ENCODE peak calls at places on chromosomes 11 and 22, in eight cellular contexts. One of them, this sample, is unnamed.

GRCh38 chr11:65180877-65181568 is 705 bp upstream of the CAPN1 start:
- DNase-seq in A549: peak; percentile 77
- DNase-seq in neural crest cell: peak; percentile 82
- DNase-seq in fibroblast of mammary gland: peak; percentile 31
- DNase-seq in GM23338: peak; percentile 89
- DNase-seq in RWPE1: peak; percentile 65
- DNase-seq in lower leg skin: peak; percentile 34
- DNase-seq in AG04450: peak; percentile 10
- DNase-seq in this sample: no peak

GRCh38 chr22:31637938-31638618 is 23.9 kb downstream of the PISD start:
- DNase-seq in A549: no peak
- DNase-seq in neural crest cell: no peak
- DNase-seq in fibroblast of mammary gland: peak; percentile 51
- DNase-seq in GM23338: no peak
- DNase-seq in RWPE1: no peak
- DNase-seq in lower leg skin: no peak
- DNase-seq in AG04450: no peak
- DNase-seq in this sample: no peak

GRCh38 chr11:66820381-66820780 is 22.9 kb upstream of the RCE1 start:
- DNase-seq in A549: no peak
- DNase-seq in neural crest cell: no peak
- DNase-seq in fibroblast of mammary gland: no peak
- DNase-seq in GM23338: no peak
- DNase-seq in RWPE1: no peak
- DNase-seq in lower leg skin: no peak
- DNase-seq in AG04450: no peak
- DNase-seq in this sample: no peak

GRCh38 chr22:38973289-38974169 is 8.6 kb upstream of the APOBEC3B start:
- DNase-seq in A549: peak; percentile 41
- DNase-seq in neural crest cell: peak; percentile 62
- DNase-seq in fibroblast of mammary gland: peak; percentile 8
- DNase-seq in GM23338: peak; percentile 88
- DNase-seq in RWPE1: peak; percentile 33
- DNase-seq in lower leg skin: no peak
- DNase-seq in AG04450: no peak
- DNase-seq in this sample: no peak

GRCh38 chr11:117623831-117624271 is 173.2 kb downstream of the DSCAML1 start:
- DNase-seq in A549: no peak
- DNase-seq in neural crest cell: no peak
- DNase-seq in fibroblast of mammary gland: no peak
- DNase-seq in GM23338: no peak
- DNase-seq in RWPE1: no peak
- DNase-seq in lower leg skin: no peak
- DNase-seq in AG04450: no peak
- DNase-seq in this sample: no peak

GRCh38 chr11:31680770-31681169 is 130.4 kb downstream of the PAX6 start:
- DNase-seq in A549: no peak
- DNase-seq in neural crest cell: no peak
- DNase-seq in fibroblast of mammary gland: no peak
- DNase-seq in GM23338: no peak
- DNase-seq in RWPE1: no peak
- DNase-seq in lower leg skin: no peak
- DNase-seq in AG04450: no peak
- DNase-seq in this sample: no peak

GRCh38 chr11:31702966-31703365 is 108.2 kb downstream of the PAX6 start:
- DNase-seq in A549: peak; percentile 39
- DNase-seq in neural crest cell: no peak
- DNase-seq in fibroblast of mammary gland: peak; percentile 71
- DNase-seq in GM23338: no peak
- DNase-seq in RWPE1: no peak
- DNase-seq in lower leg skin: no peak
- DNase-seq in AG04450: no peak
- DNase-seq in this sample: no peak

GRCh38 chr11:75938543-75938942 is 123.5 kb downstream of the UVRAG start:
- DNase-seq in A549: no peak
- DNase-seq in neural crest cell: no peak
- DNase-seq in fibroblast of mammary gland: peak; percentile 59
- DNase-seq in GM23338: no peak
- DNase-seq in RWPE1: no peak
- DNase-seq in lower leg skin: no peak
- DNase-seq in AG04450: no peak
- DNase-seq in this sample: no peak

GRCh38 chr11:115054541-115055538 is 376.5 kb downstream of the NXPE2 start:
- DNase-seq in A549: no peak
- DNase-seq in neural crest cell: no peak
- DNase-seq in fibroblast of mammary gland: no peak
- DNase-seq in GM23338: no peak
- DNase-seq in RWPE1: no peak
- DNase-seq in lower leg skin: no peak
- DNase-seq in AG04450: no peak
- DNase-seq in this sample: no peak

GRCh38 chr11:134754823-134755198 is 342.8 kb upstream of the B3GAT1 start:
- DNase-seq in A549: no peak
- DNase-seq in neural crest cell: no peak
- DNase-seq in fibroblast of mammary gland: no peak
- DNase-seq in GM23338: no peak
- DNase-seq in RWPE1: no peak
- DNase-seq in lower leg skin: no peak
- DNase-seq in AG04450: no peak
- DNase-seq in this sample: no peak

GRCh38 chr11:120710354-120711187 is 199.0 kb downstream of the GRIK4 start:
- DNase-seq in A549: no peak
- DNase-seq in neural crest cell: peak; percentile 78
- DNase-seq in fibroblast of mammary gland: peak; percentile 87
- DNase-seq in GM23338: peak; percentile 77
- DNase-seq in RWPE1: peak; percentile 85
- DNase-seq in lower leg skin: peak; percentile 35
- DNase-seq in AG04450: peak; percentile 77
- DNase-seq in this sample: peak; percentile 55

GRCh38 chr11:70885721-70886305 is 366.6 kb downstream of the SHANK2 start:
- DNase-seq in A549: no peak
- DNase-seq in neural crest cell: no peak
- DNase-seq in fibroblast of mammary gland: peak; percentile 10
- DNase-seq in GM23338: no peak
- DNase-seq in RWPE1: no peak
- DNase-seq in lower leg skin: no peak
- DNase-seq in AG04450: no peak
- DNase-seq in this sample: no peak

GRCh38 chr11:126339073-126339865 is 16.2 kb upstream of the ST3GAL4 start:
- DNase-seq in A549: no peak
- DNase-seq in neural crest cell: no peak
- DNase-seq in fibroblast of mammary gland: peak; percentile 37
- DNase-seq in GM23338: no peak
- DNase-seq in RWPE1: no peak
- DNase-seq in lower leg skin: no peak
- DNase-seq in AG04450: no peak
- DNase-seq in this sample: no peak

GRCh38 chr22:24450600-24450999 is 23.2 kb downstream of the ADORA2A start:
- DNase-seq in A549: no peak
- DNase-seq in neural crest cell: no peak
- DNase-seq in fibroblast of mammary gland: no peak
- DNase-seq in GM23338: no peak
- DNase-seq in RWPE1: no peak
- DNase-seq in lower leg skin: no peak
- DNase-seq in AG04450: no peak
- DNase-seq in this sample: no peak

GRCh38 chr11:66322732-66323427 is 6.0 kb upstream of the CD248 start:
- DNase-seq in A549: no peak
- DNase-seq in neural crest cell: no peak
- DNase-seq in fibroblast of mammary gland: peak; percentile 91
- DNase-seq in GM23338: no peak
- DNase-seq in RWPE1: no peak
- DNase-seq in lower leg skin: peak; percentile 62
- DNase-seq in AG04450: no peak
- DNase-seq in this sample: no peak

GRCh38 chr11:105361651-105362050 is 222.1 kb upstream of the CARD18 start:
- DNase-seq in A549: no peak
- DNase-seq in neural crest cell: no peak
- DNase-seq in fibroblast of mammary gland: no peak
- DNase-seq in GM23338: no peak
- DNase-seq in RWPE1: no peak
- DNase-seq in lower leg skin: no peak
- DNase-seq in AG04450: no peak
- DNase-seq in this sample: no peak

GRCh38 chr22:43181321-43182076 is 5.4 kb downstream of the TTLL12 start:
- DNase-seq in A549: no peak
- DNase-seq in neural crest cell: no peak
- DNase-seq in fibroblast of mammary gland: no peak
- DNase-seq in GM23338: no peak
- DNase-seq in RWPE1: no peak
- DNase-seq in lower leg skin: no peak
- DNase-seq in AG04450: no peak
- DNase-seq in this sample: no peak

GRCh38 chr22:23772315-23773246 is at the start of gene MMP11:
- DNase-seq in A549: no peak
- DNase-seq in neural crest cell: peak; percentile 59
- DNase-seq in fibroblast of mammary gland: no peak
- DNase-seq in GM23338: peak; percentile 82
- DNase-seq in RWPE1: peak; percentile 44
- DNase-seq in lower leg skin: no peak
- DNase-seq in AG04450: no peak
- DNase-seq in this sample: no peak

GRCh38 chr11:128840137-128840536 is 27.0 kb downstream of the KCNJ1 start:
- DNase-seq in A549: no peak
- DNase-seq in neural crest cell: no peak
- DNase-seq in fibroblast of mammary gland: no peak
- DNase-seq in GM23338: no peak
- DNase-seq in RWPE1: no peak
- DNase-seq in lower leg skin: no peak
- DNase-seq in AG04450: no peak
- DNase-seq in this sample: no peak

GRCh38 chr22:20751185-20751851 is 22.6 kb upstream of the SERPIND1 start:
- DNase-seq in A549: no peak
- DNase-seq in neural crest cell: no peak
- DNase-seq in fibroblast of mammary gland: no peak
- DNase-seq in GM23338: peak; percentile 75
- DNase-seq in RWPE1: no peak
- DNase-seq in lower leg skin: no peak
- DNase-seq in AG04450: no peak
- DNase-seq in this sample: no peak

GRCh38 chr11:33319965-33320813 is 63.0 kb downstream of the HIPK3 start:
- DNase-seq in A549: no peak
- DNase-seq in neural crest cell: no peak
- DNase-seq in fibroblast of mammary gland: no peak
- DNase-seq in GM23338: peak; percentile 25
- DNase-seq in RWPE1: no peak
- DNase-seq in lower leg skin: no peak
- DNase-seq in AG04450: no peak
- DNase-seq in this sample: no peak
- TF ChIP-seq CTCF in A549: no peak
- TF ChIP-seq CTCF in neural crest cell: no peak
- TF ChIP-seq CTCF in fibroblast of mammary gland: no peak
- TF ChIP-seq CTCF in GM23338: peak; percentile 47
- TF ChIP-seq CTCF in RWPE1: no peak
- TF ChIP-seq CTCF in lower leg skin: no peak
- TF ChIP-seq CTCF in AG04450: no peak
- TF ChIP-seq CTCF in this sample: no peak

DNA sequence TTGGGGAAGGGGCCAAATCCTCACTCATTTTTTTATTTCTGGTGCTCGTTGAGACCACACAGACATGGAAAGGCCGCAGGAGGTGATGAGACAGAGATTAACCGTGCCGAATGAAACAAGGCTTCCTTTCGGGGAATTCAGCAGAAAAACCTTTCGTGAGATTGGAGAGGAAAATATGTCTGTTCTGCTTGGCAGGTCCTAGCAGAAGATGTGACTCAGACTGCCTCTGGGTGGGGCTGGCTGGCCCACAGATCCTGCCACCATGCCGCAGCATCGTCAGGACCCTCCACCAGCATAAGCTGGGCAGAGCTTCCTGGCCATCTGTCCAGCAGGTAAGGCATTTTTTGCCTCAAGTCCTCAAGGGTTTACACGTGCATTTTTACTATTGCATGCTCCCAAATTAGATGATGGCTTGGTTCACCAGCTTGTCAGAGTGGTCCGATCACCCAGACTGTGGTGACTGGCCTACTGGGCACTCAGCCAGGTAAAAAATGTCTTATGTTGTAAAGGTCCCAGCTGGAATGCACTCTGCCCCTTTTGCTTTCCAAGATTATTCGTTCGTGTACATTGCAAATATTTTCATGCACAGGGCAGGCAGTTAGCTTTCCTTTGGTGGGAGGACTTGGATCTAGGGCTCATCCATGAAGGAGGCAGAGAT is 1.5 kb downstream of the DDB2 start:
- DNase-seq in A549: peak; percentile 62
- DNase-seq in neural crest cell: no peak
- DNase-seq in fibroblast of mammary gland: peak; percentile 79
- DNase-seq in GM23338: no peak
- DNase-seq in RWPE1: peak; percentile 61
- DNase-seq in lower leg skin: peak; percentile 57
- DNase-seq in AG04450: no peak
- DNase-seq in this sample: no peak
- TF ChIP-seq CTCF in A549: peak; percentile 18
- TF ChIP-seq CTCF in neural crest cell: no peak
- TF ChIP-seq CTCF in fibroblast of mammary gland: no peak
- TF ChIP-seq CTCF in GM23338: peak; percentile 31
- TF ChIP-seq CTCF in RWPE1: no peak
- TF ChIP-seq CTCF in lower leg skin: no peak
- TF ChIP-seq CTCF in AG04450: no peak
- TF ChIP-seq CTCF in this sample: no peak

DNA sequence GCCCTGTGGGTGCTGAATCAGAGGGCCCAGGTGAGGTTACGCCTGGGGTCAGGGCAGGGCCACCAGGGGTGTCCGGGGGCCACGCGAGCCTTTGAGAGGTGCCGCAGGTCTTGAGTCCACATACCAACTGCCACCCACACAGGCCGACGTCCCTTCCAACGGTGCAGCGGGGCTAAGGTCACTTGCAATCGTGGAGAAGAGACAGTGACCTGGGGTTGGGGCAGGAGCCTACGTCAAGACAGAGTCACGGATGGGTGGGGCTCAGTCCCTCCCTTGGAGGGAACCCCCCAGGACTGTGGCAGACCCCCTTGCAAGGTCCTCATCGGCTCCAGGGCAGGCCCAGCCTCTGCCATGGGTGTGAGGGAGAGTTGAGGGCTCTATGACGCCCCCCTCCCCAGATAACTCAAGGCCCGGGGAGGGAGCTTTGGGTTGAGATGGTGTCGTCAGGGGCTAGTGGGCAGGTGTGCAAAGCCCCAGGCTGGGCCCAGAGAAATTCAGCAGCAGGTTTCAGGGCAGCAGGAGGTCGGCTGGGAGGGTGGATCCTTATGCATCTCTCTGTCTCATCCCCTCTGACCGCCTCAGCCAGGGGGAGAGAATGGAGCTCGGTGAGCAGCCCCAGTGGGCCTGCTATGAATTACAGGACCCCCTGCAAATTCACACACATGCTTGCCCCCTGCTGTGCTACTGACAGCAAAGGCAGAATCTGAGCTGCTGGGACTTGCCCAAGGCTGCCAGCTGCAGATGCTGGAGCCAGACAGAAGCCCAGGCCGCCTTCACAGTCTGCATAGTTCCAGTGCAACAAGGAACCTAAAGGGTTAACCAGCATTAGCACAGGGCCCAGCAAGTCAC is 60.0 kb downstream of the MYEOV start:
- DNase-seq in A549: no peak
- DNase-seq in neural crest cell: no peak
- DNase-seq in fibroblast of mammary gland: no peak
- DNase-seq in GM23338: peak; percentile 14
- DNase-seq in RWPE1: no peak
- DNase-seq in lower leg skin: peak; percentile 9
- DNase-seq in AG04450: no peak
- DNase-seq in this sample: no peak
- TF ChIP-seq CTCF in A549: no peak
- TF ChIP-seq CTCF in neural crest cell: no peak
- TF ChIP-seq CTCF in fibroblast of mammary gland: no peak
- TF ChIP-seq CTCF in GM23338: no peak
- TF ChIP-seq CTCF in RWPE1: no peak
- TF ChIP-seq CTCF in lower leg skin: no peak
- TF ChIP-seq CTCF in AG04450: no peak
- TF ChIP-seq CTCF in this sample: no peak

GRCh38 chr11:13487661-13488030 is 8.2 kb downstream of the PTH start:
- DNase-seq in A549: peak; percentile 67
- DNase-seq in neural crest cell: no peak
- DNase-seq in fibroblast of mammary gland: peak; percentile 1
- DNase-seq in GM23338: peak; percentile 75
- DNase-seq in RWPE1: no peak
- DNase-seq in lower leg skin: no peak
- DNase-seq in AG04450: no peak
- DNase-seq in this sample: no peak
- TF ChIP-seq CTCF in A549: no peak
- TF ChIP-seq CTCF in neural crest cell: peak; percentile 6
- TF ChIP-seq CTCF in fibroblast of mammary gland: peak; percentile 29
- TF ChIP-seq CTCF in GM23338: peak; percentile 72
- TF ChIP-seq CTCF in RWPE1: no peak
- TF ChIP-seq CTCF in lower leg skin: no peak
- TF ChIP-seq CTCF in AG04450: peak; percentile 34
- TF ChIP-seq CTCF in this sample: peak; percentile 18

This sample was measured in HFF-Myc.